ENCODE peak calls at places on chromosomes 5 and 9, in ten cellular contexts. K is GDM1, W is tibial nerve, P is spleen, N is nephron progenitor cell, M is NCI-H2107, Q is coronary artery, J is HTR-8/SVneo, H is T-cell, R is NCI-H1105. V is an unnamed sample.

GRCh38 chr5:149581931-149582768 is 852 bp downstream of the ARHGEF37 start:
- DNase-seq in K (no peak), W (no peak), P (no peak), N (no peak), M (no peak), Q (no peak), J (no peak), H (no peak), R (no peak), V (no peak)

GRCh38 chr9:131628821-131629197 is 83.5 kb downstream of the PRRT1B start:
- DNase-seq in K (no peak), W (no peak), P (no peak), N (no peak), M (no peak), Q (peak; percentile 53), J (no peak), H (no peak), R (no peak), V (no peak)

GRCh38 chr9:137759649-137760321 is 117.8 kb upstream of the CACNA1B start:
- DNase-seq in K (no peak), W (no peak), P (no peak), N (peak; percentile 63), M (no peak), Q (no peak), J (no peak), H (no peak), R (no peak), V (no peak)

GRCh38 chr5:137995077-137995746 is 37.7 kb downstream of the FAM13B start:
- DNase-seq in K (peak; percentile 46), W (no peak), P (no peak), N (no peak), M (no peak), Q (no peak), J (no peak), H (no peak), R (no peak), V (peak; percentile 48)

GRCh38 chr9:87605676-87606075 is 108.0 kb downstream of the DAPK1 start:
- DNase-seq in K (no peak), W (no peak), P (no peak), N (no peak), M (no peak), Q (no peak), J (no peak), H (no peak), R (no peak), V (no peak)

GRCh38 chr5:72408127-72408526 is 88.0 kb downstream of the PTCD2 start:
- DNase-seq in K (no peak), W (no peak), P (no peak), N (no peak), M (no peak), Q (no peak), J (no peak), H (no peak), R (no peak), V (no peak)

GRCh38 chr5:156783092-156783491 is 67.0 kb upstream of the PPP1R2B start:
- DNase-seq in K (no peak), W (no peak), P (no peak), N (no peak), M (no peak), Q (no peak), J (no peak), H (no peak), R (no peak), V (no peak)

GRCh38 chr5:17305024-17305423 is 87.6 kb downstream of the BASP1 start:
- DNase-seq in K (no peak), W (no peak), P (no peak), N (no peak), M (no peak), Q (no peak), J (no peak), H (no peak), R (no peak), V (no peak)

GRCh38 chr9:21031818-21032203 is 371 bp upstream of the HACD4 start:
- DNase-seq in K (no peak), W (no peak), P (no peak), N (no peak), M (no peak), Q (no peak), J (no peak), H (no peak), R (no peak), V (no peak)

GRCh38 chr5:145936401-145937131 is at the start of gene SH3RF2:
- DNase-seq in K (no peak), W (peak; percentile 15), P (no peak), N (peak; percentile 83), M (no peak), Q (peak; percentile 78), J (peak; percentile 64), H (no peak), R (no peak), V (no peak)

GRCh38 chr5:172426086-172426485 is 28.2 kb downstream of the SH3PXD2B start:
- DNase-seq in K (no peak), W (no peak), P (no peak), N (no peak), M (no peak), Q (peak; percentile 56), J (no peak), H (no peak), R (no peak), V (no peak)

GRCh38 chr9:119009253-119009652 is 360.0 kb downstream of the BRINP1 start:
- DNase-seq in K (no peak), W (no peak), P (no peak), N (no peak), M (no peak), Q (no peak), J (peak; percentile 1), H (no peak), R (no peak), V (no peak)

GRCh38 chr5:153617190-153617589 is 126.7 kb downstream of the GRIA1 start:
- DNase-seq in K (no peak), W (no peak), P (no peak), N (no peak), M (no peak), Q (no peak), J (no peak), H (no peak), R (no peak), V (no peak)

GRCh38 chr9:123761905-123762605 is 167.9 kb downstream of the DENND1A start:
- DNase-seq in K (no peak), W (no peak), P (no peak), N (no peak), M (no peak), Q (no peak), J (peak; percentile 5), H (no peak), R (no peak), V (no peak)

GRCh38 chr9:131402738-131403492 is 9.0 kb downstream of the PRRC2B start:
- DNase-seq in K (no peak), W (peak; percentile 82), P (peak; percentile 80), N (peak; percentile 21), M (no peak), Q (peak; percentile 94), J (no peak), H (no peak), R (no peak), V (no peak)

GRCh38 chr5:180170111-180170809 is 38.8 kb downstream of the RASGEF1C start:
- DNase-seq in K (no peak), W (peak; percentile 59), P (no peak), N (peak; percentile 49), M (no peak), Q (no peak), J (no peak), H (no peak), R (no peak), V (no peak)

GRCh38 chr9:110975969-110976368 is 62.3 kb downstream of the LPAR1 start:
- DNase-seq in K (no peak), W (no peak), P (no peak), N (no peak), M (no peak), Q (no peak), J (no peak), H (no peak), R (no peak), V (no peak)

GRCh38 chr5:155532621-155533314 is 519.2 kb downstream of the KIF4B start:
- DNase-seq in K (no peak), W (no peak), P (no peak), N (no peak), M (no peak), Q (no peak), J (no peak), H (no peak), R (no peak), V (no peak)

GRCh38 chr5:57816108-57816507 is 333.5 kb upstream of the ACTBL2 start:
- DNase-seq in K (no peak), W (no peak), P (no peak), N (no peak), M (no peak), Q (no peak), J (peak; percentile 78), H (no peak), R (no peak), V (no peak)

GRCh38 chr5:144325532-144325931 is 154.9 kb downstream of the KCTD16 start:
- DNase-seq in K (no peak), W (no peak), P (no peak), N (no peak), M (no peak), Q (no peak), J (no peak), H (no peak), R (no peak), V (no peak)

GRCh38 chr5:83688321-83688720 is 32.3 kb downstream of the HAPLN1 start:
- DNase-seq in K (no peak), W (no peak), P (no peak), N (no peak), M (no peak), Q (no peak), J (no peak), H (no peak), R (no peak), V (no peak)

GRCh38 chr9:112532427-112532826 is 45.8 kb downstream of the KIAA1958 start:
- DNase-seq in K (no peak), W (no peak), P (no peak), N (no peak), M (no peak), Q (no peak), J (no peak), H (no peak), R (no peak), V (peak; percentile 17)

GRCh38 chr9:117783828-117784227 is 79.6 kb downstream of the TLR4 start:
- DNase-seq in K (peak; percentile 16), W (no peak), P (peak; percentile 80), N (no peak), M (no peak), Q (no peak), J (no peak), H (no peak), R (no peak), V (peak; percentile 56)

GRCh38 chr9:34170252-34170915 is 8.5 kb upstream of the UBAP1 start:
- DNase-seq in K (no peak), W (no peak), P (peak; percentile 35), N (no peak), M (no peak), Q (no peak), J (no peak), H (no peak), R (no peak), V (no peak)

GRCh38 chr5:369151-369939 is 47.8 kb downstream of the AHRR start:
- DNase-seq in K (no peak), W (no peak), P (peak; percentile 71), N (no peak), M (no peak), Q (peak; percentile 71), J (no peak), H (no peak), R (no peak), V (no peak)

GRCh38 chr9:22986556-22986955 is 539.9 kb downstream of the DMRTA1 start:
- DNase-seq in K (no peak), W (no peak), P (no peak), N (no peak), M (no peak), Q (no peak), J (no peak), H (no peak), R (no peak), V (no peak)

GRCh38 chr5:82092-82491 is 9.9 kb upstream of the PLEKHG4B start:
- DNase-seq in K (no peak), W (no peak), P (no peak), N (peak; percentile 58), M (no peak), Q (no peak), J (peak; percentile 92), H (no peak), R (no peak), V (no peak)

GRCh38 chr9:37405764-37406380 is 16.6 kb upstream of the GRHPR start:
- DNase-seq in K (no peak), W (no peak), P (no peak), N (no peak), M (no peak), Q (no peak), J (no peak), H (no peak), R (no peak), V (no peak)